ENCODE peak calls at places on chromosomes 4 and X, in nine cellular contexts. R is endothelial cell of umbilical vein, N is GM23248, J is hepatocyte, F is IMR-90, A is fibroblast of lung, W is mammary epithelial cell, H is DND-41, K is HCT116. G is an unnamed sample.

GRCh38 chr4:113179091-113179490 is 129.6 kb downstream of the ANK2 start:
- DNase-seq in K (no peak), A (no peak), H (no peak), F (no peak), N (peak; percentile 19), W (no peak), R (no peak), J (no peak), G (peak; percentile 58)

GRCh38 chr4:110624904-110625494 is 2.1 kb upstream of the PITX2 start:
- DNase-seq in H (no peak), J (no peak), R (no peak), N (no peak), W (no peak), K (no peak), A (no peak), F (no peak), G (no peak)

GRCh38 chr4:113971706-113972360 is 7.6 kb downstream of the ARSJ start:
- DNase-seq in W (peak; percentile 12), F (peak; percentile 76), J (no peak), K (no peak), A (peak; percentile 47), N (peak; percentile 75), H (no peak), R (peak; percentile 80), G (no peak)

GRCh38 chrX:118216488-118216887 is 99.9 kb upstream of the KLHL13 start:
- DNase-seq in K (no peak), W (no peak), J (no peak), F (no peak), R (no peak), A (no peak), N (no peak), H (no peak), G (peak; percentile 41)

GRCh38 chr4:14257903-14258302 is 630.4 kb upstream of the BOD1L1 start:
- DNase-seq in R (no peak), N (no peak), W (no peak), K (no peak), H (no peak), A (no peak), J (no peak), F (no peak), G (no peak)

GRCh38 chrX:11954196-11954595 is 184.1 kb upstream of the FRMPD4 start:
- DNase-seq in K (no peak), W (no peak), F (no peak), H (no peak), J (no peak), N (no peak), R (no peak), A (peak; percentile 48), G (no peak)

GRCh38 chr4:3674479-3674851 is 91.7 kb upstream of the ADRA2C start:
- DNase-seq in R (no peak), F (no peak), K (no peak), W (no peak), H (no peak), N (no peak), J (no peak), A (no peak), G (no peak)

GRCh38 chr4:13597604-13598003 is 29.9 kb downstream of the BOD1L1 start:
- DNase-seq in K (no peak), H (no peak), A (no peak), J (no peak), W (peak; percentile 11), R (no peak), N (peak; percentile 62), F (peak; percentile 38), G (peak; percentile 27)

GRCh38 chr4:100983426-100983825 is 363.9 kb downstream of the PPP3CA start:
- DNase-seq in J (no peak), H (no peak), K (no peak), W (no peak), A (peak; percentile 40), F (no peak), R (no peak), N (peak; percentile 58), G (no peak)

GRCh38 chr4:73446336-73446938 is 10.4 kb downstream of the AFP start:
- DNase-seq in R (peak; percentile 40), J (peak; percentile 72), W (peak; percentile 43), A (peak; percentile 44), F (peak; percentile 63), H (peak; percentile 18), N (peak; percentile 77), K (peak; percentile 48), G (no peak)

GRCh38 chrX:130264573-130264972 is 4.1 kb downstream of the ZNF280C start:
- DNase-seq in J (no peak), H (no peak), N (peak; percentile 4), K (no peak), F (peak; percentile 26), A (peak; percentile 4), R (no peak), W (peak; percentile 12), G (no peak)

GRCh38 chr4:14632041-14632440 is 370.2 kb upstream of the CPEB2 start:
- DNase-seq in R (no peak), H (no peak), K (no peak), A (no peak), J (no peak), F (no peak), N (no peak), W (no peak), G (no peak)

GRCh38 chrX:57573754-57574153 is 18.1 kb upstream of the ZXDB start:
- DNase-seq in K (no peak), R (peak; percentile 11), N (peak; percentile 23), J (no peak), H (peak; percentile 41), F (peak; percentile 17), W (no peak), A (no peak), G (no peak)

GRCh38 chr4:87819281-87819919 is 13.4 kb upstream of the MEPE start:
- DNase-seq in H (no peak), W (peak; percentile 90), K (no peak), N (peak; percentile 79), J (peak; percentile 32), A (peak; percentile 93), F (peak; percentile 85), R (no peak), G (peak; percentile 15)

GRCh38 chr4:153223935-153224334 is 19.7 kb downstream of the TRIM2 start:
- DNase-seq in N (peak; percentile 62), W (peak; percentile 62), J (no peak), F (peak; percentile 46), H (no peak), K (no peak), R (peak; percentile 67), A (peak; percentile 77), G (no peak)

GRCh38 chr4:787561-787981 is 38.4 kb downstream of the CPLX1 start:
- DNase-seq in A (no peak), N (no peak), R (no peak), K (no peak), W (no peak), J (no peak), F (no peak), H (no peak), G (peak; percentile 82)
- H3K4me2 ChIP-seq in A (no peak overlapping the region), N (no peak overlapping the region), R (no peak overlapping the region), K (no peak overlapping the region), W (no peak overlapping the region), J (no peak overlapping the region), F (no peak overlapping the region), H (no peak overlapping the region), G (no peak overlapping the region)

GRCh38 chrX:149470960-149471359 is 34.1 kb downstream of the IDS start:
- DNase-seq in W (peak; percentile 52), H (peak; percentile 70), F (peak; percentile 44), N (peak; percentile 79), K (peak; percentile 22), R (peak; percentile 67), J (peak; percentile 81), A (peak; percentile 25), G (peak; percentile 85)
- H2AFZ ChIP-seq in W (peak overlapping the region; percentile 47), H (no peak overlapping the region), F (peak overlapping the region; percentile 83), N (peak overlapping the region; percentile 84), K (no peak overlapping the region), R (peak overlapping the region; percentile 66), J (no peak overlapping the region), A (no peak overlapping the region), G (no peak overlapping the region)

GRCh38 chr4:138951764-138952163 is 63.8 kb upstream of the NOCT start:
- DNase-seq in F (no peak), K (no peak), R (no peak), A (no peak), W (peak; percentile 96), N (no peak), H (no peak), J (no peak), G (no peak)

GRCh38 chr4:138957302-138957701 is 58.3 kb upstream of the NOCT start:
- DNase-seq in N (no peak), J (no peak), K (no peak), W (no peak), R (no peak), A (no peak), F (no peak), H (no peak), G (peak; percentile 17)

GRCh38 chr4:138952405-138952804 is 63.2 kb upstream of the NOCT start:
- DNase-seq in K (no peak), R (no peak), F (peak; percentile 23), N (peak; percentile 65), H (no peak), J (no peak), W (peak; percentile 84), A (peak; percentile 50), G (no peak)

GRCh38 chr4:138949866-138950265 is 65.7 kb upstream of the NOCT start:
- DNase-seq in R (no peak), N (no peak), H (no peak), A (no peak), J (no peak), F (no peak), K (no peak), W (no peak), G (no peak)

DNA sequence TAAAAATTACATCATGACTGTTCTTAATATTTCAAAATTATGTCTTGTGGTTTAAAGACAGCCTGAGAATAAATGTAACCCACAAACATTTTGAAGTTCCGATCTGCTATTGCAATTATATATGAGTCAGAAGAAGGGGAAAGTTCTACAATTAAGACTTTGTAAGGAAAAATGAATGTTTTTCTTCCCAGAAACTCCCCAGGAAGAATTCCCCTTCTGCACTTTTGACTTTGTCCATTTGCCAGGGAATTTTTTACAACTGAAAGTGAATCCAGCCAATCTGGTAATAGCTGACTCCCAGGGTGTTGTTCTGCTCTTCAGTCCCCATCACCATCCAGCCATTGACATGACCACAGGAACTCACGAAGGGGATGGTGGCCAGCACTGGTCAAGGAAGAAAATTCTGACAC is 61.6 kb upstream of the NOCT start:
- DNase-seq in K (no peak), A (peak; percentile 98), F (peak; percentile 86), N (peak; percentile 79), R (peak; percentile 52), H (no peak), W (peak; percentile 95), J (no peak), G (peak; percentile 81)
- H3K4me2 ChIP-seq in K (no peak overlapping the region), A (peak overlapping the region; percentile 8), F (peak overlapping the region; percentile 2), N (peak overlapping the region; percentile 70), R (no peak overlapping the region), H (no peak overlapping the region), W (peak overlapping the region; percentile 42), J (no peak overlapping the region), G (peak overlapping the region; percentile 79)

DNA sequence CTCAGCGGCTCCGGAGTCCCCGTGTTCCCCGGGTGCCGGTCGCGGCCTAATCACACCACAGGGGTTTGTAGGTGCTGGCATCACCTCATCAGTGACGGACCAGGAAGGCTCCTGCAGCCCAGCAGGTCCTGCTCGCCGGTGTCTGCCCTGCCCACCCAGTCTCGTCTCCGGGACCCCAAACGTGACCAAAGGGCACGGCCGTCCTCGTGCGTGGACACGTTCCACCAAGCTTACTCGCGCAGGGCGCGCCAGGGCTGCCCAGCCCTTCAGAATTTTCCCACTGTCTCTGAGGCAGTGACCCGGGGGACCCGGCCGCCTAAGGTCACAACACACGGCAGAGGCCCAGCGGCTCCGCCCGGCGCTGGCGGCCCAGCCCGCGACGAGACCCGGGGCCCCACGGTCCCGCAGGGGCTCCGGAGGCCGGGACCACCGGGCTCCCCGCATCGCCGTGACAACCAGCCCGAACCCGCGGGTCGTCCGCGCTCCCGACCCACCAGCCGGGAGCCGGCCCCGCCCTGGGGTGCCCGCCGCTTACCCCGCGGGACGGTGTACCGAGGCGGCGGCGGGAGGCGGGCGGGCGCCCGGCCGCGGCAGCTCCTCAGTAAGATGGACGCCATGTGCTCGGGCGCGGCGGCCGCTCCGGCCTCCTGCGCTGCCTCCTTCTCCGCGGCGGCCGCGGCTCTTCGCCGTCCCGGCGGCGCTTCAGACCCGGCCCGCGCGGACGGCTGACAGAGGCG is 454 bp downstream of the LETM1 start:
- DNase-seq in W (no peak), F (no peak), H (peak; percentile 26), A (no peak), R (peak; percentile 21), J (peak; percentile 43), K (no peak), N (peak; percentile 46), G (peak; percentile 88)
- H2AFZ ChIP-seq in W (peak overlapping the region; percentile 81), F (peak overlapping the region; percentile 95), H (peak overlapping the region; percentile 68), A (peak overlapping the region; percentile 44), R (peak overlapping the region; percentile 70), J (peak overlapping the region; percentile 69), K (no peak overlapping the region), N (peak overlapping the region; percentile 76), G (peak overlapping the region; percentile 76)

G was measured in osteoblast.